ENCODE peak calls at places on chromosomes 16 and 17, in four cellular contexts. C is IMR-90, B is H9, A is trophoblast cell. V is an unnamed sample.

GRCh38 chr17:50149425-50150353 is 788 bp downstream of the PPP1R9B start:
- DNase-seq in B (peak; percentile 69), C (peak; percentile 48), A (peak; percentile 70), V (peak; percentile 59)

GRCh38 chr16:67397812-67398545 is 4.7 kb upstream of the TPPP3 start:
- DNase-seq in A (no peak), B (no peak), C (no peak), V (no peak)

GRCh38 chr17:8685396-8685795 is 54.9 kb upstream of the MYH10 start:
- DNase-seq in C (no peak), A (no peak), B (no peak), V (no peak)

GRCh38 chr16:88768041-88768876 is 16.8 kb downstream of the PIEZO1 start:
- DNase-seq in B (no peak), A (no peak), C (peak; percentile 57), V (peak; percentile 89)

GRCh38 chr16:67943619-67944503 is at the start of gene LCAT:
- DNase-seq in A (no peak), C (no peak), B (no peak), V (no peak)

GRCh38 chr17:59617141-59617757 is 2.4 kb upstream of the CLTC start:
- DNase-seq in A (peak; percentile 76), B (no peak), C (no peak), V (peak; percentile 54)

GRCh38 chr16:88534731-88535141 is 35.5 kb upstream of the ZC3H18 start:
- DNase-seq in A (peak; percentile 14), B (no peak), C (peak; percentile 29), V (peak; percentile 52)

GRCh38 chr16:49440156-49441065 is 66.8 kb downstream of the C16orf78 start:
- DNase-seq in B (no peak), A (no peak), C (no peak), V (no peak)

GRCh38 chr17:36674278-36674650 is 72.9 kb downstream of the MRM1 start:
- DNase-seq in A (no peak), C (no peak), B (no peak), V (no peak)

GRCh38 chr17:49696233-49696761 is 11.5 kb downstream of the SLC35B1 start:
- DNase-seq in A (peak; percentile 6), B (no peak), C (peak; percentile 17), V (no peak)

GRCh38 chr16:23280483-23280967 is 21.6 kb upstream of the SCNN1B start:
- DNase-seq in C (no peak), A (no peak), B (no peak), V (no peak)

GRCh38 chr17:42571435-42572225 is 4.7 kb downstream of the MLX start:
- DNase-seq in A (no peak), C (no peak), B (no peak), V (no peak)

GRCh38 chr17:68461589-68461988 is 4.3 kb upstream of the WIPI1 start:
- DNase-seq in C (no peak), B (peak; percentile 62), A (no peak), V (no peak)

GRCh38 chr16:57966986-57967385 is 3.9 kb downstream of the CNGB1 start:
- DNase-seq in A (no peak), B (no peak), C (no peak), V (no peak)

GRCh38 chr16:75653926-75654325 is 6.4 kb downstream of the TERF2IP start:
- DNase-seq in C (peak; percentile 76), A (no peak), B (no peak), V (no peak)

GRCh38 chr16:3643095-3643730 is 11.3 kb upstream of the DNASE1 start:
- DNase-seq in B (no peak), A (no peak), C (no peak), V (no peak)

GRCh38 chr17:77207689-77208216 is 67.0 kb downstream of the SEC14L1 start:
- DNase-seq in B (no peak), A (no peak), C (no peak), V (no peak)

GRCh38 chr16:30399435-30400186 is 4.4 kb downstream of the ZNF48 start:
- DNase-seq in B (peak; percentile 37), C (no peak), A (no peak), V (no peak)

GRCh38 chr16:49495596-49496355 is 122.2 kb downstream of the C16orf78 start:
- DNase-seq in C (no peak), A (no peak), B (no peak), V (no peak)

GRCh38 chr16:78240459-78241222 is 141.2 kb downstream of the WWOX start:
- DNase-seq in A (peak; percentile 87), B (no peak), C (no peak), V (no peak)

GRCh38 chr16:87305505-87306391 is 11.4 kb downstream of the C16orf95 start:
- DNase-seq in A (no peak), B (peak; percentile 77), C (no peak), V (peak; percentile 5)

GRCh38 chr16:51818342-51818944 is 667.4 kb upstream of the SALL1 start:
- DNase-seq in C (peak; percentile 73), B (peak; percentile 64), A (peak; percentile 11), V (peak; percentile 49)

GRCh38 chr17:72388765-72389473 is 268.1 kb downstream of the SOX9 start:
- DNase-seq in C (no peak), B (peak; percentile 57), A (no peak), V (no peak)

GRCh38 chr17:13025264-13025627 is 7.4 kb upstream of the ELAC2 start:
- DNase-seq in B (no peak), C (no peak), A (no peak), V (no peak)

GRCh38 chr17:13025687-13026086 is 7.9 kb upstream of the ELAC2 start:
- DNase-seq in C (no peak), B (no peak), A (no peak), V (no peak)

GRCh38 chr17:13027246-13027645 is 9.4 kb upstream of the ELAC2 start:
- DNase-seq in C (peak; percentile 29), A (peak; percentile 26), B (no peak), V (no peak)

GRCh38 chr17:13024526-13025263 is 6.9 kb upstream of the ELAC2 start:
- DNase-seq in B (peak; percentile 92), C (peak; percentile 52), A (peak; percentile 83), V (peak; percentile 65)

DNA sequence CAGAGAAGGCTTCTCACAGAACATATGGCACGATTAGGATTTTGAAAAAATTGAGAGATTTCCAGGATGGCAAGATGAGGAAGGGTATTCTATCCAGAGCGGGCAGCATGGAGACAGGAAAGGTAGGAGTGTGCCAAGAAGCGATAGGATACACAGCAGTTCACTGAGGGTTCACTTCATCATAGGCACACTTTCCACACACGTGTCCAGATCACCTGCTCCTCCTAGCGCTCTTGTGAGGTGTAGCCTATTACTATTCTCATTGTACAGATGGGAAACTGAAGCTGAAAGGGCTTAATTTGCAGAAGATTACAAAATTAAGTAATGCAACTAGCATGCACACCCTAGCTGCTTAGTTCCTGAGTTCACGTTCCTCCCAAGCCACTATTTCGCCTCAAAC is 6.2 kb upstream of the ELAC2 start:
- DNase-seq in C (no peak), A (peak; percentile 4), B (no peak), V (no peak)
- H2AFZ ChIP-seq in C (peak overlapping the region; percentile 67), A (no peak overlapping the region), B (no peak overlapping the region), V (no peak overlapping the region)

GRCh38 chr17:2400877-2401425 is at the start of gene MNT:
- DNase-seq in C (peak; percentile 92), A (peak; percentile 98), B (peak; percentile 98), V (peak; percentile 95)
- H3K4ac ChIP-seq in C (peak within 1 kb of the TSS; percentile 97), A (peak within 1 kb of the TSS; percentile 30), B (no peak within 1 kb of the TSS), V (peak within 1 kb of the TSS; percentile 94)

GRCh38 chr17:48484256-48484655 is 46.6 kb downstream of the HOXB1 start:
- DNase-seq in A (no peak), C (peak; percentile 76), B (no peak), V (peak; percentile 76)
- H2AFZ ChIP-seq in A (no peak overlapping the region), C (no peak overlapping the region), B (no peak overlapping the region), V (no peak overlapping the region)

DNA sequence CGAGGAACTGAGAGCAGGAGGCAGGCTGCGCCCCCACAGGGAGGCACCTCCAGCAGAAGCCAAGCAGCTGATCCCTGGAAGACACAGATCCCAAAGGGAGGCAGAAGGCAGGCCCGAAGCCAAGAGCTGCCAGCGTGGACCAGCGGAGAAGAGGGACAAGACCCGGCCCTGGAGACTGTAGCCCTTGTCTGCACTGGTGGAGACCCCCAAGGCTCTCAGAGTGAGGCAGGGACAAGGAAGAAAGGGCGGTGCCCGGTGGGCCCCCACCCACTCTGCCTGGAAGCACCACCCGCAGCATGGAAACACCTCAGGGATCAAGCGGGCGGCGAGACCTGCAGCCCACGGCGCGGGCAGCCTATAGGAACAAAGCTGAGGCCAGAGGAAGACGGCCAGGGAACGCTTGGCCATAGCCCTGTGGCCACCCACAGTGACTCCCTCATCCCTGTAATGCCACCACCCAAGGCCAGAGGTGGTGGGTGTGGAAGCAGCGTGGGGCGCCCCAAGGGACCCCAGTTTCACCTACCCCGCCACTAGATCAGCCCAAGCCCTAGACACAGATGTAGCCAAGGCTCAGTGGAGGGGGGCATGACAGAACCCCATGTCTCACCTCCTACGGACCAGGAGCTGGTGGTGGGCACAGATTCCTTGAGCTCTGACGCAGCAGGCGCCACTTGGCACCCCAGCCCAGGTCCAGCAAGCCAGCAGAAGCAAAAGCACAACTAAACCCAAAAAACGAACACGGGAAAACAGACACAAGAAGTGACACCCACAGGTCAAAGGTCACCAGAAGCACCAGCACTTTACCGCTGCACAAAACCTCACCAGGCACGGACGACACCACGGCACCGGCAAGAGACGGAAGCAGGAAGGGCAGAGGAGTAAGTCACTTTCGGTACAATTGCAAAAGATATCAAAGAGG is 2.9 kb upstream of the SIRT7 start:
- DNase-seq in C (no peak), B (no peak), A (no peak), V (no peak)
- H3K4ac ChIP-seq in C (peak overlapping the region; percentile 54), B (no peak overlapping the region), A (peak overlapping the region; percentile 25), V (no peak overlapping the region)

GRCh38 chr17:37742762-37743611 is 1.9 kb downstream of the HNF1B start:
- DNase-seq in B (peak; percentile 64), C (no peak), A (peak; percentile 20), V (peak; percentile 28)

GRCh38 chr17:37741334-37742113 is 3.3 kb downstream of the HNF1B start:
- DNase-seq in B (no peak), A (peak; percentile 71), C (no peak), V (peak; percentile 28)

GRCh38 chr17:37740861-37741260 is 4.0 kb downstream of the HNF1B start:
- DNase-seq in C (no peak), B (no peak), A (no peak), V (no peak)

GRCh38 chr17:37743612-37743874 is 1.3 kb downstream of the HNF1B start:
- DNase-seq in B (peak; percentile 70), A (no peak), C (no peak), V (no peak)

GRCh38 chr17:37742114-37742761 is 2.6 kb downstream of the HNF1B start:
- DNase-seq in A (peak; percentile 18), C (peak; percentile 20), B (peak; percentile 72), V (peak; percentile 50)
- H2AFZ ChIP-seq in A (no peak overlapping the region), C (peak overlapping the region; percentile 19), B (no peak overlapping the region), V (no peak overlapping the region)

DNA sequence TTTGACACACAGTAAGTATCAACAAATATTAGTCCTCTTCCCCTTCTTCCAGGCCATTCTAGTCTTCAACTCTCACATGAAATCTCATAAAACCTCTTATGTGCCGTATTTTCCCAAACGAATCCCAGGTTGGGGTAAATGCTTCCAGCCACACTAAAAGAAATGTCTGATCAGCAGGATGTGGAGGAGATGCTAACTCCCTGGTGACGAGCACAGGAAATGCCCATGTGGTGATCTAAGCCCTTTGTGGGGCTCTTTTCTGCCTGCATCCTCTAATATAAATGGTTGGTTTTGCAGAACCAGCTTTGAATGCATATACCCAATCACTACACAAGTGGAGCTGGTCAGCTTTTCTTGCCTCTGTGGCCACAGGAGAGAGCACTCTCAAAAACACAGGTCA is 498.2 kb upstream of the ERCC4 start:
- DNase-seq in C (no peak), A (no peak), B (no peak), V (peak; percentile 3)
- H3K4ac ChIP-seq in C (no peak overlapping the region), A (no peak overlapping the region), B (no peak overlapping the region), V (no peak overlapping the region)

V was measured in mesenchymal stem cell.